ENCODE peak calls at places on chromosome 20, in five cellular contexts. One of them, this sample, is unnamed.
A peak's percentile ranks its signal among the peaks of the same experiment; 100 is the strongest.

GRCh38 chr20:3115190-3116107 is 30.9 kb upstream of the AVP start:
- DNase-seq in GM03348: peak; percentile 91
- DNase-seq in T follicular helper cell: no peak
- DNase-seq in HFFc6: peak; percentile 35
- DNase-seq in right cardiac atrium: no peak
- DNase-seq in this sample: peak; percentile 21

GRCh38 chr20:33119725-33120720 is 40.6 kb downstream of the BPIFB4 start:
- DNase-seq in GM03348: no peak
- DNase-seq in T follicular helper cell: no peak
- DNase-seq in HFFc6: no peak
- DNase-seq in right cardiac atrium: no peak
- DNase-seq in this sample: no peak

GRCh38 chr20:14775778-14776177 is 438.4 kb upstream of the FLRT3 start:
- DNase-seq in GM03348: peak; percentile 15
- DNase-seq in T follicular helper cell: no peak
- DNase-seq in HFFc6: no peak
- DNase-seq in right cardiac atrium: peak; percentile 16
- DNase-seq in this sample: peak; percentile 80

GRCh38 chr20:33925867-33926266 is 67.8 kb upstream of the RALY start:
- DNase-seq in GM03348: peak; percentile 71
- DNase-seq in T follicular helper cell: no peak
- DNase-seq in HFFc6: no peak
- DNase-seq in right cardiac atrium: no peak
- DNase-seq in this sample: peak; percentile 79

GRCh38 chr20:37240337-37241055 is 21.1 kb downstream of the GHRH start:
- DNase-seq in GM03348: no peak
- DNase-seq in T follicular helper cell: no peak
- DNase-seq in HFFc6: no peak
- DNase-seq in right cardiac atrium: no peak
- DNase-seq in this sample: no peak

GRCh38 chr20:41261790-41262717 is 55.5 kb downstream of the ZHX3 start:
- DNase-seq in GM03348: no peak
- DNase-seq in T follicular helper cell: no peak
- DNase-seq in HFFc6: no peak
- DNase-seq in right cardiac atrium: no peak
- DNase-seq in this sample: no peak

GRCh38 chr20:17498181-17498580 is 33.0 kb downstream of the BFSP1 start:
- DNase-seq in GM03348: no peak
- DNase-seq in T follicular helper cell: no peak
- DNase-seq in HFFc6: peak; percentile 25
- DNase-seq in right cardiac atrium: no peak
- DNase-seq in this sample: no peak

GRCh38 chr20:8043687-8044278 is 24.2 kb upstream of the TMX4 start:
- DNase-seq in GM03348: peak; percentile 76
- DNase-seq in T follicular helper cell: no peak
- DNase-seq in HFFc6: peak; percentile 53
- DNase-seq in right cardiac atrium: no peak
- DNase-seq in this sample: peak; percentile 32

GRCh38 chr20:34017610-34018009 is 23.9 kb downstream of the RALY start:
- DNase-seq in GM03348: peak; percentile 68
- DNase-seq in T follicular helper cell: no peak
- DNase-seq in HFFc6: peak; percentile 92
- DNase-seq in right cardiac atrium: no peak
- DNase-seq in this sample: peak; percentile 67

GRCh38 chr20:20593447-20594170 is 118.8 kb downstream of the RALGAPA2 start:
- DNase-seq in GM03348: peak; percentile 66
- DNase-seq in T follicular helper cell: no peak
- DNase-seq in HFFc6: peak; percentile 63
- DNase-seq in right cardiac atrium: peak; percentile 18
- DNase-seq in this sample: peak; percentile 33

GRCh38 chr20:3222635-3223600 is 13.6 kb downstream of the ITPA start:
- DNase-seq in GM03348: no peak
- DNase-seq in T follicular helper cell: no peak
- DNase-seq in HFFc6: no peak
- DNase-seq in right cardiac atrium: no peak
- DNase-seq in this sample: no peak

GRCh38 chr20:40966516-40967185 is 62.0 kb upstream of the TOP1 start:
- DNase-seq in GM03348: no peak
- DNase-seq in T follicular helper cell: no peak
- DNase-seq in HFFc6: no peak
- DNase-seq in right cardiac atrium: no peak
- DNase-seq in this sample: no peak

GRCh38 chr20:23596856-23597255 is 8.9 kb downstream of the CST9 start:
- DNase-seq in GM03348: no peak
- DNase-seq in T follicular helper cell: no peak
- DNase-seq in HFFc6: no peak
- DNase-seq in right cardiac atrium: no peak
- DNase-seq in this sample: no peak

GRCh38 chr20:59082077-59082740 is 39.6 kb upstream of the PRELID3B start:
- DNase-seq in GM03348: no peak
- DNase-seq in T follicular helper cell: no peak
- DNase-seq in HFFc6: peak; percentile 54
- DNase-seq in right cardiac atrium: no peak
- DNase-seq in this sample: no peak

GRCh38 chr20:32052090-32052791 is at the start of gene HCK:
- DNase-seq in GM03348: no peak
- DNase-seq in T follicular helper cell: no peak
- DNase-seq in HFFc6: no peak
- DNase-seq in right cardiac atrium: peak; percentile 56
- DNase-seq in this sample: no peak

GRCh38 chr20:25300496-25301170 is 52.7 kb downstream of the PYGB start:
- DNase-seq in GM03348: no peak
- DNase-seq in T follicular helper cell: no peak
- DNase-seq in HFFc6: peak; percentile 13
- DNase-seq in right cardiac atrium: no peak
- DNase-seq in this sample: no peak

GRCh38 chr20:10170261-10170660 is 48.4 kb upstream of the SNAP25 start:
- DNase-seq in GM03348: no peak
- DNase-seq in T follicular helper cell: no peak
- DNase-seq in HFFc6: no peak
- DNase-seq in right cardiac atrium: no peak
- DNase-seq in this sample: no peak

GRCh38 chr20:50399003-50399916 is 110.9 kb upstream of the PTPN1 start:
- DNase-seq in GM03348: peak; percentile 51
- DNase-seq in T follicular helper cell: no peak
- DNase-seq in HFFc6: no peak
- DNase-seq in right cardiac atrium: peak; percentile 80
- DNase-seq in this sample: no peak

This sample was measured in stromal cell of bone marrow.